ENCODE peak calls at places on chromosomes 11 and 22, in seven cellular contexts. One of them, this sample, is unnamed.

GRCh38 chr22:34804588-34804987 is 261.4 kb upstream of the ISX start:
- DNase-seq in heart left ventricle: no peak
- DNase-seq in RWPE1: no peak
- DNase-seq in AG09309: no peak
- DNase-seq in mucosa of descending colon: no peak
- DNase-seq in dorsolateral prefrontal cortex: no peak
- DNase-seq in OCI-LY7: peak; percentile 1
- DNase-seq in this sample: no peak

GRCh38 chr11:32602657-32603410 is 19.2 kb downstream of the EIF3M start:
- DNase-seq in OCI-LY7: no peak
- DNase-seq in mucosa of descending colon: no peak
- DNase-seq in AG09309: no peak
- DNase-seq in heart left ventricle: no peak
- DNase-seq in RWPE1: no peak
- DNase-seq in dorsolateral prefrontal cortex: no peak
- DNase-seq in this sample: no peak

GRCh38 chr22:39530692-39531331 is 1.7 kb downstream of the RPS19BP1 start:
- DNase-seq in dorsolateral prefrontal cortex: no peak
- DNase-seq in mucosa of descending colon: no peak
- DNase-seq in AG09309: no peak
- DNase-seq in OCI-LY7: peak; percentile 79
- DNase-seq in heart left ventricle: no peak
- DNase-seq in RWPE1: peak; percentile 24
- DNase-seq in this sample: no peak

GRCh38 chr11:10778217-10778970 is 27.3 kb downstream of the CTR9 start:
- DNase-seq in dorsolateral prefrontal cortex: no peak
- DNase-seq in RWPE1: no peak
- DNase-seq in OCI-LY7: no peak
- DNase-seq in heart left ventricle: peak; percentile 87
- DNase-seq in mucosa of descending colon: no peak
- DNase-seq in AG09309: peak; percentile 81
- DNase-seq in this sample: no peak

GRCh38 chr11:44315947-44316387 is 6.0 kb upstream of the ALX4 start:
- DNase-seq in OCI-LY7: no peak
- DNase-seq in heart left ventricle: peak; percentile 52
- DNase-seq in dorsolateral prefrontal cortex: no peak
- DNase-seq in AG09309: no peak
- DNase-seq in mucosa of descending colon: no peak
- DNase-seq in RWPE1: no peak
- DNase-seq in this sample: peak; percentile 58

GRCh38 chr11:2529636-2530035 is 84.8 kb downstream of the KCNQ1 start:
- DNase-seq in dorsolateral prefrontal cortex: no peak
- DNase-seq in heart left ventricle: peak; percentile 19
- DNase-seq in RWPE1: no peak
- DNase-seq in OCI-LY7: no peak
- DNase-seq in mucosa of descending colon: no peak
- DNase-seq in AG09309: no peak
- DNase-seq in this sample: peak; percentile 58

GRCh38 chr22:40478456-40479125 is 108.2 kb downstream of the SGSM3 start:
- DNase-seq in OCI-LY7: no peak
- DNase-seq in heart left ventricle: no peak
- DNase-seq in AG09309: no peak
- DNase-seq in dorsolateral prefrontal cortex: no peak
- DNase-seq in mucosa of descending colon: no peak
- DNase-seq in RWPE1: no peak
- DNase-seq in this sample: no peak

GRCh38 chr11:107719557-107720304 is 7.9 kb upstream of the SLN start:
- DNase-seq in OCI-LY7: no peak
- DNase-seq in AG09309: no peak
- DNase-seq in dorsolateral prefrontal cortex: no peak
- DNase-seq in RWPE1: no peak
- DNase-seq in heart left ventricle: no peak
- DNase-seq in mucosa of descending colon: no peak
- DNase-seq in this sample: no peak

GRCh38 chr11:6336293-6336692 is 16.0 kb upstream of the CAVIN3 start:
- DNase-seq in RWPE1: no peak
- DNase-seq in OCI-LY7: no peak
- DNase-seq in dorsolateral prefrontal cortex: no peak
- DNase-seq in mucosa of descending colon: no peak
- DNase-seq in AG09309: no peak
- DNase-seq in heart left ventricle: no peak
- DNase-seq in this sample: no peak

GRCh38 chr11:47895035-47895434 is 46.9 kb upstream of the NUP160 start:
- DNase-seq in OCI-LY7: no peak
- DNase-seq in heart left ventricle: no peak
- DNase-seq in dorsolateral prefrontal cortex: no peak
- DNase-seq in mucosa of descending colon: no peak
- DNase-seq in AG09309: no peak
- DNase-seq in RWPE1: no peak
- DNase-seq in this sample: no peak

GRCh38 chr11:69144719-69145365 is 10.9 kb upstream of the SMIM38 start:
- DNase-seq in mucosa of descending colon: no peak
- DNase-seq in heart left ventricle: no peak
- DNase-seq in dorsolateral prefrontal cortex: no peak
- DNase-seq in OCI-LY7: no peak
- DNase-seq in AG09309: peak; percentile 70
- DNase-seq in RWPE1: no peak
- DNase-seq in this sample: no peak

GRCh38 chr11:417652-418342 is 3.0 kb upstream of the SIGIRR start:
- DNase-seq in RWPE1: no peak
- DNase-seq in heart left ventricle: peak; percentile 26
- DNase-seq in OCI-LY7: no peak
- DNase-seq in AG09309: no peak
- DNase-seq in mucosa of descending colon: no peak
- DNase-seq in dorsolateral prefrontal cortex: no peak
- DNase-seq in this sample: no peak

GRCh38 chr11:125600663-125601062 is 8.0 kb downstream of the STT3A start:
- DNase-seq in mucosa of descending colon: no peak
- DNase-seq in AG09309: no peak
- DNase-seq in heart left ventricle: no peak
- DNase-seq in OCI-LY7: no peak
- DNase-seq in RWPE1: no peak
- DNase-seq in dorsolateral prefrontal cortex: no peak
- DNase-seq in this sample: no peak

GRCh38 chr22:40058265-40058664 is 63.5 kb downstream of the FAM83F start:
- DNase-seq in dorsolateral prefrontal cortex: no peak
- DNase-seq in OCI-LY7: no peak
- DNase-seq in RWPE1: no peak
- DNase-seq in mucosa of descending colon: no peak
- DNase-seq in heart left ventricle: peak; percentile 55
- DNase-seq in AG09309: no peak
- DNase-seq in this sample: no peak

GRCh38 chr22:30240541-30241417 is 5.8 kb downstream of the LIF start:
- DNase-seq in RWPE1: no peak
- DNase-seq in AG09309: no peak
- DNase-seq in heart left ventricle: no peak
- DNase-seq in mucosa of descending colon: no peak
- DNase-seq in dorsolateral prefrontal cortex: no peak
- DNase-seq in OCI-LY7: peak; percentile 72
- DNase-seq in this sample: no peak

GRCh38 chr11:130213143-130213978 is 53.8 kb downstream of the ST14 start:
- DNase-seq in OCI-LY7: peak; percentile 71
- DNase-seq in heart left ventricle: peak; percentile 61
- DNase-seq in AG09309: no peak
- DNase-seq in mucosa of descending colon: peak; percentile 77
- DNase-seq in RWPE1: peak; percentile 79
- DNase-seq in dorsolateral prefrontal cortex: peak; percentile 66
- DNase-seq in this sample: peak; percentile 85

GRCh38 chr11:57407010-57407409 is 16.6 kb upstream of the PRG2 start:
- DNase-seq in OCI-LY7: no peak
- DNase-seq in AG09309: no peak
- DNase-seq in mucosa of descending colon: no peak
- DNase-seq in RWPE1: no peak
- DNase-seq in dorsolateral prefrontal cortex: no peak
- DNase-seq in heart left ventricle: peak; percentile 39
- DNase-seq in this sample: no peak

GRCh38 chr11:105670811-105671210 is 60.9 kb downstream of the GRIA4 start:
- DNase-seq in OCI-LY7: no peak
- DNase-seq in mucosa of descending colon: no peak
- DNase-seq in heart left ventricle: no peak
- DNase-seq in RWPE1: no peak
- DNase-seq in AG09309: no peak
- DNase-seq in dorsolateral prefrontal cortex: no peak
- DNase-seq in this sample: no peak

GRCh38 chr11:47414685-47415070 is 6.3 kb downstream of the SLC39A13 start:
- DNase-seq in OCI-LY7: no peak
- DNase-seq in mucosa of descending colon: no peak
- DNase-seq in AG09309: no peak
- DNase-seq in heart left ventricle: no peak
- DNase-seq in RWPE1: no peak
- DNase-seq in dorsolateral prefrontal cortex: no peak
- DNase-seq in this sample: no peak

GRCh38 chr22:46674367-46674781 is 54.2 kb downstream of the GRAMD4 start:
- DNase-seq in AG09309: no peak
- DNase-seq in heart left ventricle: peak; percentile 73
- DNase-seq in RWPE1: no peak
- DNase-seq in mucosa of descending colon: peak; percentile 58
- DNase-seq in dorsolateral prefrontal cortex: no peak
- DNase-seq in OCI-LY7: peak; percentile 86
- DNase-seq in this sample: no peak

GRCh38 chr11:103420593-103420992 is 311.4 kb downstream of the DYNC2H1 start:
- DNase-seq in OCI-LY7: no peak
- DNase-seq in dorsolateral prefrontal cortex: no peak
- DNase-seq in heart left ventricle: no peak
- DNase-seq in mucosa of descending colon: no peak
- DNase-seq in AG09309: no peak
- DNase-seq in RWPE1: no peak
- DNase-seq in this sample: no peak

DNA sequence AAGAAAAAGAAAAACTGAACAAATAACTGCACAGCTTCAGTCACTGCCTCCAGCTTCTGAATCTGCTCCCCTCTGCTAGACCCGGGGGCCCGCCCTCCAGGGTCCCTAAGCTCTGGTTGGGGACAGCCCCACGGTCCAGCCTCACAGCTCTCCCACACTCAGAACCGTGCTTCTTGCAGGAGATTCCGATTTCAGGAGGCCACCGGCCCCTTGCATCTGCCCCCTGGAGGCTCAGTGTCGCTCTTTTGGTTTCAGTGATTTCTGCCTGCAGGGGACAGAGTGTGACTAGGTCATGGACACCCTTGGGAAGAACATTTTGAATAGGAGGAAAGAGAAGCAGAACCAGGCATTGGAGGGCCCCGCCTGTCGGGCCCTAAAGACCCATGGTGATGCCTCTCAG is 23.1 kb upstream of the RPS3 start:
- DNase-seq in AG09309: no peak
- DNase-seq in mucosa of descending colon: no peak
- DNase-seq in OCI-LY7: no peak
- DNase-seq in dorsolateral prefrontal cortex: no peak
- DNase-seq in heart left ventricle: no peak
- DNase-seq in RWPE1: no peak
- DNase-seq in this sample: no peak
- TF ChIP-seq CTCF in AG09309: peak; percentile 14
- TF ChIP-seq CTCF in mucosa of descending colon: no peak
- TF ChIP-seq CTCF in OCI-LY7: no peak
- TF ChIP-seq CTCF in dorsolateral prefrontal cortex: no peak
- TF ChIP-seq CTCF in heart left ventricle: no peak
- TF ChIP-seq CTCF in RWPE1: no peak
- TF ChIP-seq CTCF in this sample: no peak

GRCh38 chr22:20457506-20458240 is 20.0 kb upstream of the SCARF2 start:
- DNase-seq in OCI-LY7: no peak
- DNase-seq in dorsolateral prefrontal cortex: no peak
- DNase-seq in AG09309: no peak
- DNase-seq in RWPE1: no peak
- DNase-seq in mucosa of descending colon: no peak
- DNase-seq in heart left ventricle: no peak
- DNase-seq in this sample: peak; percentile 54

GRCh38 chr22:20458530-20459151 is 21.0 kb upstream of the SCARF2 start:
- DNase-seq in dorsolateral prefrontal cortex: no peak
- DNase-seq in OCI-LY7: no peak
- DNase-seq in mucosa of descending colon: no peak
- DNase-seq in heart left ventricle: no peak
- DNase-seq in RWPE1: no peak
- DNase-seq in AG09309: no peak
- DNase-seq in this sample: peak; percentile 51

GRCh38 chr22:20456722-20457076 is 19.1 kb upstream of the SCARF2 start:
- DNase-seq in dorsolateral prefrontal cortex: no peak
- DNase-seq in RWPE1: no peak
- DNase-seq in AG09309: no peak
- DNase-seq in heart left ventricle: no peak
- DNase-seq in mucosa of descending colon: no peak
- DNase-seq in OCI-LY7: no peak
- DNase-seq in this sample: peak; percentile 27

GRCh38 chr22:20459152-20459542 is 21.5 kb upstream of the SCARF2 start:
- DNase-seq in RWPE1: no peak
- DNase-seq in heart left ventricle: no peak
- DNase-seq in AG09309: no peak
- DNase-seq in OCI-LY7: no peak
- DNase-seq in mucosa of descending colon: no peak
- DNase-seq in dorsolateral prefrontal cortex: no peak
- DNase-seq in this sample: peak; percentile 15

DNA sequence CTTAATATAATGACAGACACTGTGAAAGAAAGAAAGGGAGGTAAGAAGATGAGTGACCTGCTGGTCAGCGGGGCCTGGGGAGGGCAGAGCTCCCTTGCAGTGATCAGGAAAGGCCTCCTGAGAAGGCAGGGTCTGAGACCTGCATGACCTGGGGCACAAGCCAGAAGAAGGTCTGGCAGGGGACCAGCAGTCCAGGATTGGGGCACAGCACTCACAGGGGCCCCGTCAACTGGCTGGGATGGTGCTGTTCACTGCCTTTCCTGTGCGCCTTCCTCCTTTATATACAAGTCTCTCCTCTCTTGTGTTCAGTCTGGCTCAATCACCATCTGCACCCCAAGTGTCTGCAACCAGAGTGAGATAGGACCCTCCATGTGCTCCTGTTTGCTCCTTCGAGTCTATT is 22.2 kb upstream of the SCARF2 start:
- DNase-seq in heart left ventricle: no peak
- DNase-seq in OCI-LY7: no peak
- DNase-seq in RWPE1: no peak
- DNase-seq in mucosa of descending colon: no peak
- DNase-seq in AG09309: no peak
- DNase-seq in dorsolateral prefrontal cortex: no peak
- DNase-seq in this sample: peak; percentile 26
- TF ChIP-seq CTCF in heart left ventricle: no peak
- TF ChIP-seq CTCF in OCI-LY7: no peak
- TF ChIP-seq CTCF in RWPE1: no peak
- TF ChIP-seq CTCF in mucosa of descending colon: no peak
- TF ChIP-seq CTCF in AG09309: no peak
- TF ChIP-seq CTCF in dorsolateral prefrontal cortex: no peak
- TF ChIP-seq CTCF in this sample: no peak

DNA sequence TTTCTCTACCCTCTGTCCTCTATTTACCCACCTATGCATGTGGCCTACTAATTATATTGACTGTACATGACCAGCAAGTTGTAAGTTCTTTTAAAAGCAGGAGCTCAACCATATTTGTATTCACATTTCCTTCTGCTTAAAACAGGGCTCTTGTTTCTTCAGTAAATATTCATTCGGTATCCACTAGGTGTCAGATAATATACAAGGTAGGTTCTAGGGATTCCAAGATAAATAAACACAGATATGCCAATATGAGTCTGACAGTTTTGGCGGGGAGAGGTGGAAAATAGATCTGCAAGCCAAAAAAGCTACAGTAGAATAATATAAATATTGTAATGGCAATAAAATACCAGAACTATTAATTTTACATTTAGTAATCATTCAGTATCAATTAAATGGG is 15.3 kb upstream of the RAB30 start:
- DNase-seq in OCI-LY7: peak; percentile 44
- DNase-seq in AG09309: no peak
- DNase-seq in mucosa of descending colon: no peak
- DNase-seq in RWPE1: peak; percentile 25
- DNase-seq in heart left ventricle: no peak
- DNase-seq in dorsolateral prefrontal cortex: no peak
- DNase-seq in this sample: no peak
- TF ChIP-seq CTCF in OCI-LY7: peak; percentile 69
- TF ChIP-seq CTCF in AG09309: peak; percentile 12
- TF ChIP-seq CTCF in mucosa of descending colon: no peak
- TF ChIP-seq CTCF in RWPE1: peak; percentile 23
- TF ChIP-seq CTCF in heart left ventricle: peak; percentile 22
- TF ChIP-seq CTCF in dorsolateral prefrontal cortex: no peak
- TF ChIP-seq CTCF in this sample: no peak

GRCh38 chr11:86955111-86955673 is at the start of gene FZD4:
- DNase-seq in RWPE1: peak; percentile 90
- DNase-seq in dorsolateral prefrontal cortex: peak; percentile 64
- DNase-seq in AG09309: peak; percentile 33
- DNase-seq in mucosa of descending colon: peak; percentile 90
- DNase-seq in heart left ventricle: peak; percentile 94
- DNase-seq in OCI-LY7: peak; percentile 28
- DNase-seq in this sample: peak; percentile 95
- TF ChIP-seq CTCF in RWPE1: no peak
- TF ChIP-seq CTCF in dorsolateral prefrontal cortex: peak; percentile 32
- TF ChIP-seq CTCF in AG09309: no peak
- TF ChIP-seq CTCF in mucosa of descending colon: peak; percentile 4
- TF ChIP-seq CTCF in heart left ventricle: no peak
- TF ChIP-seq CTCF in OCI-LY7: no peak
- TF ChIP-seq CTCF in this sample: peak; percentile 27